ENCODE peak calls at places on chromosomes 16 and 17, in ten cellular contexts. J is naive thymus-derived CD8-positive, alpha-beta T cell; X is neural crest cell; L is ELF-1; R is psoas muscle; G is cardiac muscle cell; D is colonic mucosa; Y is gastrocnemius medialis; C is left ventricle myocardium superior; F is thyroid gland. Z is an unnamed sample.
A peak's percentile ranks its signal among the peaks of the same experiment; 100 is the strongest.

GRCh38 chr17:18187816-18188761 is 4.5 kb downstream of the ALKBH5 start:
- DNase-seq in J (no peak), X (no peak), L (no peak), R (no peak), G (peak; percentile 54), D (no peak), Y (no peak), C (peak; percentile 67), F (peak; percentile 43), Z (peak; percentile 53)

GRCh38 chr16:4593069-4593468 is 21.6 kb downstream of the UBALD1 start:
- DNase-seq in J (no peak), X (no peak), L (peak; percentile 70), R (no peak), G (no peak), D (no peak), Y (no peak), C (no peak), F (no peak), Z (no peak)

GRCh38 chr17:8781784-8782575 is 17.2 kb downstream of the MFSD6L start:
- DNase-seq in J (no peak), X (no peak), L (peak; percentile 30), R (no peak), G (no peak), D (no peak), Y (no peak), C (no peak), F (no peak), Z (no peak)

GRCh38 chr17:66403846-66404597 is 101.6 kb downstream of the PRKCA start:
- DNase-seq in J (no peak), X (no peak), L (no peak), R (no peak), G (peak; percentile 31), D (no peak), Y (no peak), C (no peak), F (peak; percentile 18), Z (no peak)

GRCh38 chr17:47225436-47225858 is 16.3 kb downstream of the MYL4 start:
- DNase-seq in J (no peak), X (no peak), L (no peak), R (no peak), G (peak; percentile 93), D (peak; percentile 60), Y (peak; percentile 56), C (no peak), F (peak; percentile 70), Z (peak; percentile 50)

GRCh38 chr16:14284930-14285541 is 213.9 kb downstream of the MRTFB start:
- DNase-seq in J (peak; percentile 27), X (no peak), L (no peak), R (peak; percentile 83), G (peak; percentile 76), D (no peak), Y (peak; percentile 51), C (peak; percentile 83), F (peak; percentile 67), Z (no peak)

GRCh38 chr16:1261131-1261917 is 5.5 kb downstream of the TPSD1 start:
- DNase-seq in J (no peak), X (no peak), L (peak; percentile 88), R (no peak), G (no peak), D (no peak), Y (no peak), C (no peak), F (no peak), Z (no peak)

GRCh38 chr17:61455754-61456681 is 3.8 kb downstream of the TBX4 start:
- DNase-seq in J (no peak), X (no peak), L (no peak), R (no peak), G (no peak), D (no peak), Y (no peak), C (no peak), F (no peak), Z (no peak)

GRCh38 chr16:25256821-25257503 is 683 bp downstream of the ZKSCAN2 start:
- DNase-seq in J (no peak), X (peak; percentile 19), L (no peak), R (no peak), G (peak; percentile 23), D (peak; percentile 24), Y (no peak), C (no peak), F (peak; percentile 22), Z (no peak)

GRCh38 chr16:80518436-80518835 is 22.4 kb upstream of the DYNLRB2 start:
- DNase-seq in J (no peak), X (no peak), L (no peak), R (no peak), G (no peak), D (no peak), Y (no peak), C (no peak), F (no peak), Z (no peak)